ENCODE peak calls at places on chromosome 6, in eight cellular contexts. One of them, this sample, is unnamed.
A peak's percentile ranks its signal among the peaks of the same experiment; 100 is the strongest.

GRCh38 chr6:70312165-70312564 is 9.3 kb upstream of the COL9A1 start:
- DNase-seq in thyroid gland: no peak
- DNase-seq in Karpas-422: no peak
- DNase-seq in brain microvascular endothelial cell: peak; percentile 77
- DNase-seq in cardiac muscle cell: no peak
- DNase-seq in lower leg skin: no peak
- DNase-seq in RWPE2: no peak
- DNase-seq in adrenal gland: no peak
- DNase-seq in this sample: no peak

GRCh38 chr6:75932067-75932466 is 140.4 kb downstream of the IMPG1 start:
- DNase-seq in RWPE2: no peak
- DNase-seq in cardiac muscle cell: peak; percentile 80
- DNase-seq in lower leg skin: no peak
- DNase-seq in adrenal gland: no peak
- DNase-seq in brain microvascular endothelial cell: peak; percentile 35
- DNase-seq in thyroid gland: no peak
- DNase-seq in Karpas-422: peak; percentile 72
- DNase-seq in this sample: no peak

GRCh38 chr6:100808638-100809275 is 72.4 kb downstream of the ASCC3 start:
- DNase-seq in RWPE2: no peak
- DNase-seq in lower leg skin: no peak
- DNase-seq in brain microvascular endothelial cell: peak; percentile 11
- DNase-seq in cardiac muscle cell: no peak
- DNase-seq in Karpas-422: no peak
- DNase-seq in adrenal gland: no peak
- DNase-seq in thyroid gland: no peak
- DNase-seq in this sample: no peak

GRCh38 chr6:31769684-31770371 is 7.3 kb downstream of the VWA7 start:
- DNase-seq in lower leg skin: peak; percentile 45
- DNase-seq in Karpas-422: peak; percentile 96
- DNase-seq in cardiac muscle cell: peak; percentile 45
- DNase-seq in brain microvascular endothelial cell: peak; percentile 55
- DNase-seq in thyroid gland: peak; percentile 50
- DNase-seq in RWPE2: no peak
- DNase-seq in adrenal gland: peak; percentile 68
- DNase-seq in this sample: no peak

GRCh38 chr6:144778773-144779531 is 493.8 kb downstream of the UTRN start:
- DNase-seq in lower leg skin: no peak
- DNase-seq in RWPE2: no peak
- DNase-seq in thyroid gland: no peak
- DNase-seq in brain microvascular endothelial cell: no peak
- DNase-seq in cardiac muscle cell: no peak
- DNase-seq in adrenal gland: no peak
- DNase-seq in Karpas-422: peak; percentile 67
- DNase-seq in this sample: no peak

GRCh38 chr6:126268087-126268486 is 71.8 kb upstream of the CENPW start:
- DNase-seq in brain microvascular endothelial cell: no peak
- DNase-seq in adrenal gland: no peak
- DNase-seq in Karpas-422: no peak
- DNase-seq in cardiac muscle cell: peak; percentile 7
- DNase-seq in RWPE2: no peak
- DNase-seq in thyroid gland: no peak
- DNase-seq in lower leg skin: no peak
- DNase-seq in this sample: no peak

GRCh38 chr6:136762022-136762975 is 30.0 kb downstream of the MAP3K5 start:
- DNase-seq in brain microvascular endothelial cell: no peak
- DNase-seq in thyroid gland: no peak
- DNase-seq in adrenal gland: no peak
- DNase-seq in Karpas-422: no peak
- DNase-seq in lower leg skin: no peak
- DNase-seq in RWPE2: no peak
- DNase-seq in cardiac muscle cell: no peak
- DNase-seq in this sample: no peak

GRCh38 chr6:162090734-162091133 is 636.8 kb downstream of the PRKN start:
- DNase-seq in brain microvascular endothelial cell: peak; percentile 40
- DNase-seq in lower leg skin: no peak
- DNase-seq in Karpas-422: no peak
- DNase-seq in adrenal gland: no peak
- DNase-seq in RWPE2: no peak
- DNase-seq in thyroid gland: no peak
- DNase-seq in cardiac muscle cell: no peak
- DNase-seq in this sample: no peak

GRCh38 chr6:44672086-44672485 is 284.6 kb downstream of the CDC5L start:
- DNase-seq in cardiac muscle cell: no peak
- DNase-seq in thyroid gland: no peak
- DNase-seq in Karpas-422: no peak
- DNase-seq in brain microvascular endothelial cell: no peak
- DNase-seq in RWPE2: no peak
- DNase-seq in lower leg skin: no peak
- DNase-seq in adrenal gland: no peak
- DNase-seq in this sample: no peak

GRCh38 chr6:6942826-6943225 is 164.9 kb upstream of the RREB1 start:
- DNase-seq in brain microvascular endothelial cell: no peak
- DNase-seq in Karpas-422: no peak
- DNase-seq in thyroid gland: peak; percentile 95
- DNase-seq in RWPE2: no peak
- DNase-seq in adrenal gland: no peak
- DNase-seq in cardiac muscle cell: no peak
- DNase-seq in lower leg skin: peak; percentile 28
- DNase-seq in this sample: no peak

GRCh38 chr6:34196833-34197195 is 39.9 kb upstream of the HMGA1 start:
- DNase-seq in brain microvascular endothelial cell: no peak
- DNase-seq in cardiac muscle cell: no peak
- DNase-seq in RWPE2: no peak
- DNase-seq in thyroid gland: no peak
- DNase-seq in adrenal gland: no peak
- DNase-seq in lower leg skin: no peak
- DNase-seq in Karpas-422: no peak
- DNase-seq in this sample: no peak
- H3K4me3 ChIP-seq in brain microvascular endothelial cell: peak overlapping the region; percentile 58
- H3K4me3 ChIP-seq in cardiac muscle cell: no peak overlapping the region
- H3K4me3 ChIP-seq in RWPE2: no peak overlapping the region
- H3K4me3 ChIP-seq in thyroid gland: peak overlapping the region; percentile 48
- H3K4me3 ChIP-seq in adrenal gland: no peak overlapping the region
- H3K4me3 ChIP-seq in lower leg skin: no peak overlapping the region
- H3K4me3 ChIP-seq in Karpas-422: peak overlapping the region; percentile 61
- H3K4me3 ChIP-seq in this sample: peak overlapping the region; percentile 56

GRCh38 chr6:2861071-2861821 is 19.6 kb upstream of the SERPINB1 start:
- DNase-seq in Karpas-422: peak; percentile 60
- DNase-seq in adrenal gland: no peak
- DNase-seq in thyroid gland: no peak
- DNase-seq in cardiac muscle cell: no peak
- DNase-seq in brain microvascular endothelial cell: no peak
- DNase-seq in lower leg skin: no peak
- DNase-seq in RWPE2: no peak
- DNase-seq in this sample: no peak

GRCh38 chr6:2857185-2857579 is 15.5 kb upstream of the SERPINB1 start:
- DNase-seq in cardiac muscle cell: no peak
- DNase-seq in thyroid gland: no peak
- DNase-seq in Karpas-422: no peak
- DNase-seq in brain microvascular endothelial cell: no peak
- DNase-seq in lower leg skin: no peak
- DNase-seq in adrenal gland: no peak
- DNase-seq in RWPE2: no peak
- DNase-seq in this sample: no peak

GRCh38 chr6:2857580-2858337 is 16.1 kb upstream of the SERPINB1 start:
- DNase-seq in adrenal gland: peak; percentile 93
- DNase-seq in brain microvascular endothelial cell: peak; percentile 77
- DNase-seq in RWPE2: no peak
- DNase-seq in cardiac muscle cell: no peak
- DNase-seq in Karpas-422: no peak
- DNase-seq in thyroid gland: peak; percentile 41
- DNase-seq in lower leg skin: no peak
- DNase-seq in this sample: no peak

GRCh38 chr6:2859325-2859700 is 17.6 kb upstream of the SERPINB1 start:
- DNase-seq in cardiac muscle cell: no peak
- DNase-seq in brain microvascular endothelial cell: no peak
- DNase-seq in adrenal gland: no peak
- DNase-seq in Karpas-422: no peak
- DNase-seq in lower leg skin: no peak
- DNase-seq in thyroid gland: no peak
- DNase-seq in RWPE2: no peak
- DNase-seq in this sample: no peak

GRCh38 chr6:2858678-2859324 is 17.1 kb upstream of the SERPINB1 start:
- DNase-seq in RWPE2: no peak
- DNase-seq in lower leg skin: no peak
- DNase-seq in brain microvascular endothelial cell: no peak
- DNase-seq in Karpas-422: no peak
- DNase-seq in cardiac muscle cell: no peak
- DNase-seq in adrenal gland: no peak
- DNase-seq in thyroid gland: no peak
- DNase-seq in this sample: no peak
- H3K4me3 ChIP-seq in RWPE2: no peak overlapping the region
- H3K4me3 ChIP-seq in lower leg skin: no peak overlapping the region
- H3K4me3 ChIP-seq in brain microvascular endothelial cell: no peak overlapping the region
- H3K4me3 ChIP-seq in Karpas-422: peak overlapping the region; percentile 1
- H3K4me3 ChIP-seq in cardiac muscle cell: no peak overlapping the region
- H3K4me3 ChIP-seq in adrenal gland: no peak overlapping the region
- H3K4me3 ChIP-seq in thyroid gland: no peak overlapping the region
- H3K4me3 ChIP-seq in this sample: no peak overlapping the region

GRCh38 chr6:34657307-34657978 is 39.1 kb downstream of the ILRUN start:
- DNase-seq in Karpas-422: no peak
- DNase-seq in brain microvascular endothelial cell: peak; percentile 73
- DNase-seq in adrenal gland: peak; percentile 57
- DNase-seq in lower leg skin: no peak
- DNase-seq in thyroid gland: peak; percentile 63
- DNase-seq in cardiac muscle cell: peak; percentile 29
- DNase-seq in RWPE2: no peak
- DNase-seq in this sample: peak; percentile 65
- H3K4me3 ChIP-seq in Karpas-422: peak overlapping the region; percentile 60
- H3K4me3 ChIP-seq in brain microvascular endothelial cell: peak overlapping the region; percentile 44
- H3K4me3 ChIP-seq in adrenal gland: no peak overlapping the region
- H3K4me3 ChIP-seq in lower leg skin: no peak overlapping the region
- H3K4me3 ChIP-seq in thyroid gland: no peak overlapping the region
- H3K4me3 ChIP-seq in cardiac muscle cell: no peak overlapping the region
- H3K4me3 ChIP-seq in RWPE2: peak overlapping the region; percentile 28
- H3K4me3 ChIP-seq in this sample: peak overlapping the region; percentile 29

DNA sequence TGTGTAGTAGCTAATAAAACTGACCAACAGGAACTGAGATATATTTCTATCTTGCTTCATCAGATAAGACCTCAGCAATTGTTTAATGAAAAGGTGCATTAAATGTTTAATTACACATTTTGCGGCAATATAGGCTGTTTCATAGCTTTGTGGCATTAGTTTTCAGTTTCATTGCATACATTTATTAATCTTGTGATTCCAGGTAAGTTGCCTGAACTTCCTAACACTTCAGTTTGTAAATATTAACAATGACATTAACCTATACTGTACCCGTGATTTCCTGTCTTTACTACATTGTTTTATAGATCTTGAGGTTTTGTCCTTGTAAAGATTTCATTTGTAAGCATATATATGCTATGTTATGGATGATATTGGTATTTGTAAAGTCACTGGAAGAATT is 66.5 kb downstream of the PKIB start:
- DNase-seq in adrenal gland: no peak
- DNase-seq in lower leg skin: no peak
- DNase-seq in Karpas-422: no peak
- DNase-seq in RWPE2: no peak
- DNase-seq in cardiac muscle cell: no peak
- DNase-seq in thyroid gland: no peak
- DNase-seq in brain microvascular endothelial cell: no peak
- DNase-seq in this sample: no peak
- H3K4me3 ChIP-seq in adrenal gland: no peak overlapping the region
- H3K4me3 ChIP-seq in lower leg skin: no peak overlapping the region
- H3K4me3 ChIP-seq in Karpas-422: no peak overlapping the region
- H3K4me3 ChIP-seq in RWPE2: no peak overlapping the region
- H3K4me3 ChIP-seq in cardiac muscle cell: no peak overlapping the region
- H3K4me3 ChIP-seq in thyroid gland: no peak overlapping the region
- H3K4me3 ChIP-seq in brain microvascular endothelial cell: no peak overlapping the region
- H3K4me3 ChIP-seq in this sample: no peak overlapping the region

GRCh38 chr6:98823845-98824162 is 10.6 kb upstream of the POU3F2 start:
- DNase-seq in RWPE2: no peak
- DNase-seq in brain microvascular endothelial cell: no peak
- DNase-seq in cardiac muscle cell: no peak
- DNase-seq in lower leg skin: no peak
- DNase-seq in Karpas-422: no peak
- DNase-seq in thyroid gland: no peak
- DNase-seq in adrenal gland: no peak
- DNase-seq in this sample: no peak

GRCh38 chr6:98824163-98824906 is 10.0 kb upstream of the POU3F2 start:
- DNase-seq in brain microvascular endothelial cell: no peak
- DNase-seq in Karpas-422: no peak
- DNase-seq in cardiac muscle cell: peak; percentile 48
- DNase-seq in thyroid gland: no peak
- DNase-seq in adrenal gland: no peak
- DNase-seq in RWPE2: no peak
- DNase-seq in lower leg skin: no peak
- DNase-seq in this sample: no peak

GRCh38 chr6:98827295-98828159 is 6.8 kb upstream of the POU3F2 start:
- DNase-seq in lower leg skin: no peak
- DNase-seq in RWPE2: no peak
- DNase-seq in cardiac muscle cell: peak; percentile 50
- DNase-seq in thyroid gland: no peak
- DNase-seq in adrenal gland: no peak
- DNase-seq in brain microvascular endothelial cell: no peak
- DNase-seq in Karpas-422: no peak
- DNase-seq in this sample: no peak

GRCh38 chr6:98824907-98825601 is 9.3 kb upstream of the POU3F2 start:
- DNase-seq in thyroid gland: no peak
- DNase-seq in adrenal gland: no peak
- DNase-seq in Karpas-422: no peak
- DNase-seq in RWPE2: no peak
- DNase-seq in brain microvascular endothelial cell: no peak
- DNase-seq in lower leg skin: no peak
- DNase-seq in cardiac muscle cell: no peak
- DNase-seq in this sample: no peak

DNA sequence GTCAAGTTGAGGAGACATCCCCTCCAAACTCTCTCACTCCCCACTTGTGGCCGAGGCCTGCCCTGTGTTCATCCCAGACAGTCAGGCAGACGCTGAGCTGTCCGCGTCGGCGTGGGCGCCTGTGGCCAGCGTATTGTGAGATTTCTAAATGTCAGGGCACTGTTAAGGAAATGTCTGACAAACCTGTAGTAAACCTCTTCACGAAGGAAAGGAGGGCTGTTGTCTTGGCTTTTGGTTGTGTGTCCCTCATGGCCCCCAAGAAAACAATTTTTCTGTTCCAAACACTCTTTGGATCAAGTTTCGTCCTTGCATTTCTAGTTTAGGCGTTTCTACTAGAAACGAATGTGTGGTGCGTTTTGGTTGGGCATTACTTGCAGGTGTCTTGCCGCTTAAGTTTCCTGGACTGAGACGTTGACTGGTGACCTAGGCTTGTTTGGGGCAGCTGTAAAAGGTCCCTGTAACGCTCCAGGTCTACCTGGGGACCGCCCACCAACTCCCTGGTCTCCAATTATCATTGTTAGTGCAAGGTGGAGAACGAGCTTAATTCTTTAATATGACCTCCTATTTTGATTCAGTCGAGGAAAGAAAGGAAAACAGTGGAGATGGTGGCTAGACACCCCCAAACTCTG is 8.7 kb upstream of the POU3F2 start:
- DNase-seq in Karpas-422: no peak
- DNase-seq in brain microvascular endothelial cell: no peak
- DNase-seq in cardiac muscle cell: no peak
- DNase-seq in RWPE2: no peak
- DNase-seq in adrenal gland: no peak
- DNase-seq in thyroid gland: no peak
- DNase-seq in lower leg skin: no peak
- DNase-seq in this sample: no peak
- H3K4me3 ChIP-seq in Karpas-422: no peak overlapping the region
- H3K4me3 ChIP-seq in brain microvascular endothelial cell: no peak overlapping the region
- H3K4me3 ChIP-seq in cardiac muscle cell: no peak overlapping the region
- H3K4me3 ChIP-seq in RWPE2: no peak overlapping the region
- H3K4me3 ChIP-seq in adrenal gland: no peak overlapping the region
- H3K4me3 ChIP-seq in thyroid gland: no peak overlapping the region
- H3K4me3 ChIP-seq in lower leg skin: no peak overlapping the region
- H3K4me3 ChIP-seq in this sample: no peak overlapping the region